ENCODE peak calls at places on chromosomes 13 and 19, in six cellular contexts. L is IMR-90, G is neuronal stem cell, B is trophoblast cell, W is H1, H is mesenchymal stem cell. K is an unnamed sample.

GRCh38 chr19:49342291-49342721 is 7.1 kb downstream of the CD37 start:
- DNase-seq in L (no peak), G (no peak), B (no peak), W (no peak), H (no peak), K (no peak)

GRCh38 chr19:57708641-57709354 is at the start of gene ZNF154:
- DNase-seq in L (peak; percentile 67), G (peak; percentile 77), B (peak; percentile 18), W (peak; percentile 65), H (peak; percentile 86), K (peak; percentile 91)

GRCh38 chr19:411723-412355 is 2.9 kb upstream of the C2CD4C start:
- DNase-seq in L (no peak), G (no peak), B (no peak), W (no peak), H (no peak), K (no peak)

GRCh38 chr19:48368942-48369341 is 4.8 kb downstream of the SYNGR4 start:
- DNase-seq in L (no peak), G (no peak), B (no peak), W (no peak), H (no peak), K (no peak)

GRCh38 chr13:53782400-53783030 is 753.9 kb downstream of the OLFM4 start:
- DNase-seq in L (peak; percentile 17), G (peak; percentile 63), B (peak; percentile 79), W (no peak), H (peak; percentile 50), K (peak; percentile 33)

GRCh38 chr13:61414686-61415664 is 674 bp downstream of the PCDH20 start:
- DNase-seq in L (no peak), G (peak; percentile 75), B (no peak), W (peak; percentile 83), H (peak; percentile 18), K (peak; percentile 93)

GRCh38 chr19:43662487-43662886 is 7.5 kb downstream of the PLAUR start:
- DNase-seq in L (no peak), G (no peak), B (peak; percentile 42), W (no peak), H (peak; percentile 34), K (peak; percentile 34)

GRCh38 chr19:21314676-21315075 is 14.5 kb downstream of the ZNF708 start:
- DNase-seq in L (peak; percentile 5), G (no peak), B (no peak), W (no peak), H (peak; percentile 91), K (no peak)

GRCh38 chr13:44573790-44574465 is 2.2 kb downstream of the TSC22D1 start:
- DNase-seq in L (peak; percentile 67), G (no peak), B (peak; percentile 66), W (no peak), H (peak; percentile 50), K (peak; percentile 55)

GRCh38 chr13:47397739-47398138 is 500.9 kb upstream of the HTR2A start:
- DNase-seq in L (peak; percentile 80), G (no peak), B (peak; percentile 86), W (no peak), H (peak; percentile 37), K (no peak)

GRCh38 chr13:49836516-49836915 is 44.0 kb upstream of the KPNA3 start:
- DNase-seq in L (no peak), G (peak; percentile 17), B (no peak), W (no peak), H (no peak), K (peak; percentile 46)

GRCh38 chr19:46890423-46891170 is 29.8 kb downstream of the ARHGAP35 start:
- DNase-seq in L (peak; percentile 92), G (no peak), B (peak; percentile 23), W (no peak), H (peak; percentile 92), K (no peak)

GRCh38 chr13:112098699-112099098 is 31.8 kb downstream of the SOX1 start:
- DNase-seq in L (no peak), G (no peak), B (no peak), W (no peak), H (no peak), K (no peak)

GRCh38 chr19:35868172-35868822 is at the start of gene APLP1:
- DNase-seq in L (no peak), G (peak; percentile 78), B (peak; percentile 61), W (no peak), H (peak; percentile 24), K (peak; percentile 73)

GRCh38 chr19:38434549-38435051 is 1.1 kb downstream of the RYR1 start:
- DNase-seq in L (no peak), G (no peak), B (no peak), W (no peak), H (no peak), K (peak; percentile 95)

DNA sequence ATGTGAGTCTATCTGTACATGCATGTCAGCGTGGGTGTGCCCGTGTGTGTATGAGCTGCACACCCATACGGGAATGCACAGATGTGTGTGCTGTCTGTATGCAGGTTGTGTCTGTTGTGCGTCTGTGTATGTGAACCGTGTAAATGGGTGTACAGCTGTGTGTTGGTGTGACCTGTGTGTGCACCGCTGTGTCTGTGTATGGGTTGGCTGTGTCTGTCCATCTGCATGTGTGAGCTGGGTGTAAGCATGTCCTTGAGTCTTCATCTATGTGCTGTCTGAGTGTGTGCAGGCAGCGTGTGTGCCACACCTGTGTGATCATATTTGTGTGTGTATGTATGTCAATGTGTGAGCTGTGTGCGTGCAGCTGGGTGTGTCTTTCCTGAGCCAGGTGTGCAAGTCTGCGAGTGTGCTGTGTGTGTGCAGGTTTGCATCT is 1.6 kb downstream of the NOTCH3 start:
- DNase-seq in L (no peak), G (no peak), B (no peak), W (no peak), H (no peak), K (no peak)
- H3K4ac ChIP-seq in L (peak overlapping the region; percentile 27), G (peak overlapping the region; percentile 2), B (no peak overlapping the region), W (peak overlapping the region; percentile 98), H (no peak overlapping the region), K (no peak overlapping the region)

GRCh38 chr19:4580961-4581380 is 21.5 kb upstream of the SEMA6B start:
- DNase-seq in L (no peak), G (no peak), B (no peak), W (no peak), H (no peak), K (no peak)

GRCh38 chr19:4578552-4579248 is 19.2 kb upstream of the SEMA6B start:
- DNase-seq in L (no peak), G (no peak), B (peak; percentile 38), W (no peak), H (no peak), K (no peak)

GRCh38 chr19:4579389-4579788 is 19.9 kb upstream of the SEMA6B start:
- DNase-seq in L (no peak), G (no peak), B (no peak), W (no peak), H (no peak), K (no peak)

GRCh38 chr19:4581381-4582111 is 22.1 kb upstream of the SEMA6B start:
- DNase-seq in L (no peak), G (peak; percentile 57), B (no peak), W (no peak), H (peak; percentile 27), K (peak; percentile 61)

GRCh38 chr19:4580021-4580901 is 20.8 kb upstream of the SEMA6B start:
- DNase-seq in L (no peak), G (no peak), B (no peak), W (no peak), H (no peak), K (peak; percentile 62)
- H3K9ac ChIP-seq in L (no peak overlapping the region), G (peak overlapping the region; percentile 95), B (no peak overlapping the region), W (peak overlapping the region; percentile 67), H (no peak overlapping the region), K (no peak overlapping the region)

DNA sequence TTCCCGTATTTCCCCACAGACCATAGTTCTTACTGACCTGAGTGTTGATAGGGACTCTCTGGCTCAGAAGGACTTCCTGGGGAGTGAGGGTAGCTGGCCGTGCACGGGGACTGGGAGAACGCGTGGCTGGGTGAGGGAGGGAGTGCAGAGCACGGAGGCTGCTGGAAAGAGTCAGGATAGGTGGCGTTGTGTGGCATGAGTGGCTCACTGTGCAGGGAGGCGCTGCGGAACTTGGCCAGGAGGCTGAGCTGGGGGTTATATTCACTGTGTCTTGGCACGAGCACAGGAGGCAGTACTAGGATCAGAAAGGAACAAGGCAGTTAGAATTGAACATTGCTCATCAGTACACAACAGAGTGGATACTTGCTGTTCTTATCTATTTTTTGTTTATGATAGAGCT is 47.4 kb downstream of the SMAD9 start:
- DNase-seq in L (no peak), G (no peak), B (no peak), W (no peak), H (peak; percentile 36), K (peak; percentile 51)
- H2AFZ ChIP-seq in L (no peak overlapping the region), G (no peak overlapping the region), B (no peak overlapping the region), W (peak overlapping the region; percentile 77), H (no peak overlapping the region), K (no peak overlapping the region)

DNA sequence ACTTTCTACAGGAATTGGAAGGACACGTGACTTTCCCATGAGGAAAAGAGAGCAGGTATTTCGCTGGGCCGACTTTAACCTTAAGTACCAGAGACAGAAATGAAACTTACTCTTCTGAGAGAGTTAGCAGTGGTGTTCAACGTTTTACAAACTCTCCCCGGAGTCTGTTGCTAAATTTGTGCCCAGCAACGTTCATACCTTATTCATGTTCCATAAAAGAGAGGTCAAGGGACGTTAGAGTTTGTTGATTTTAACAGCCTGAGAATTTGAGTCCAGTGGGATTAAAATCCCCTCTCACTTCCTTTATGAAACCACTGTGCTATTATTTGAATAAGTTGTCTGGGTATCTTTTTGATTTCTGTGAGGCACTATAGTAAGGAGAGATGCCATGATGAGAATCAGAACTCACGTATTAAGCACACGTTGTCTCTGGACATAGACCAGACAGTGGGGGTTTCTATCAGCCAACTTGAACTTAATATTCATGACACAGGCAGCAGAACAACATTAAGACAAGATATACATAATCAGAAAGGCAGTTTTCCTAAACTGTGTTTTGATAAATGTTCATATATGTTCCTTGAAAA is 33.4 kb downstream of the SPRY2 start:
- DNase-seq in L (no peak), G (no peak), B (no peak), W (no peak), H (no peak), K (no peak)
- H3K4ac ChIP-seq in L (no peak overlapping the region), G (no peak overlapping the region), B (no peak overlapping the region), W (no peak overlapping the region), H (no peak overlapping the region), K (no peak overlapping the region)

GRCh38 chr19:40690699-40691420 is 409 bp upstream of the NUMBL start:
- DNase-seq in L (peak; percentile 86), G (no peak), B (peak; percentile 87), W (peak; percentile 70), H (peak; percentile 90), K (peak; percentile 96)
- H3K9ac ChIP-seq in L (peak overlapping the region; percentile 77), G (peak overlapping the region; percentile 63), B (peak overlapping the region; percentile 14), W (no peak overlapping the region), H (peak overlapping the region; percentile 84), K (no peak overlapping the region)

GRCh38 chr13:90413548-90413947 is 933.9 kb upstream of the MIR17HG start:
- DNase-seq in L (no peak), G (no peak), B (no peak), W (no peak), H (no peak), K (no peak)

GRCh38 chr13:90416519-90416918 is 931.0 kb upstream of the MIR17HG start:
- DNase-seq in L (peak; percentile 43), G (peak; percentile 9), B (peak; percentile 35), W (no peak), H (peak; percentile 54), K (no peak)

GRCh38 chr13:90415902-90416301 is 931.6 kb upstream of the MIR17HG start:
- DNase-seq in L (no peak), G (no peak), B (no peak), W (no peak), H (peak; percentile 21), K (no peak)

GRCh38 chr13:90414691-90415596 is 932.5 kb upstream of the MIR17HG start:
- DNase-seq in L (peak; percentile 81), G (no peak), B (no peak), W (no peak), H (peak; percentile 87), K (no peak)

GRCh38 chr13:90412980-90413379 is 934.5 kb upstream of the MIR17HG start:
- DNase-seq in L (no peak), G (no peak), B (no peak), W (no peak), H (no peak), K (no peak)
- H2AFZ ChIP-seq in L (peak overlapping the region; percentile 65), G (no peak overlapping the region), B (no peak overlapping the region), W (peak overlapping the region; percentile 15), H (peak overlapping the region; percentile 51), K (no peak overlapping the region)

K was measured in H9.